ENCODE peak calls at places on chromosomes 2 and 18, in ten cellular contexts. One of them, this sample, is unnamed.

GRCh38 chr2:81894451-81894990 is 1590.0 kb upstream of the LRRTM1 start:
- DNase-seq in NCI-H1105 treated with DMSO at 0.1 percent for 48 hours: no peak
- DNase-seq in left lung: no peak
- DNase-seq in memory B cell: no peak
- DNase-seq in GM06990: no peak
- DNase-seq in skeletal muscle cell: no peak
- DNase-seq in stimulated activated CD4-positive, alpha-beta T cell treated with anti-CD3 and anti-CD28 coated beads, Interleukin-4, amount 100 ng/mL, for 48 hours: no peak
- DNase-seq in activated CD8-positive, alpha-beta memory T cell treated with anti-CD3 and anti-CD28 coated beads for 24 hours: no peak
- DNase-seq in activated T-helper 1 cell treated with Interleukin-2 at 50 U/mL for 16 hours: no peak
- DNase-seq in RCC 7860: peak; percentile 26
- DNase-seq in this sample: no peak

GRCh38 chr2:78839259-78839658 is 186.2 kb upstream of the REG3G start:
- DNase-seq in NCI-H1105 treated with DMSO at 0.1 percent for 48 hours: no peak
- DNase-seq in left lung: no peak
- DNase-seq in memory B cell: no peak
- DNase-seq in GM06990: no peak
- DNase-seq in skeletal muscle cell: no peak
- DNase-seq in stimulated activated CD4-positive, alpha-beta T cell treated with anti-CD3 and anti-CD28 coated beads, Interleukin-4, amount 100 ng/mL, for 48 hours: no peak
- DNase-seq in activated CD8-positive, alpha-beta memory T cell treated with anti-CD3 and anti-CD28 coated beads for 24 hours: no peak
- DNase-seq in activated T-helper 1 cell treated with Interleukin-2 at 50 U/mL for 16 hours: no peak
- DNase-seq in RCC 7860: no peak
- DNase-seq in this sample: no peak

GRCh38 chr18:79246309-79247108 is 149.2 kb upstream of the NFATC1 start:
- DNase-seq in NCI-H1105 treated with DMSO at 0.1 percent for 48 hours: no peak
- DNase-seq in left lung: peak; percentile 58
- DNase-seq in memory B cell: peak; percentile 64
- DNase-seq in GM06990: peak; percentile 82
- DNase-seq in skeletal muscle cell: peak; percentile 21
- DNase-seq in stimulated activated CD4-positive, alpha-beta T cell treated with anti-CD3 and anti-CD28 coated beads, Interleukin-4, amount 100 ng/mL, for 48 hours: peak; percentile 72
- DNase-seq in activated CD8-positive, alpha-beta memory T cell treated with anti-CD3 and anti-CD28 coated beads for 24 hours: peak; percentile 88
- DNase-seq in activated T-helper 1 cell treated with Interleukin-2 at 50 U/mL for 16 hours: peak; percentile 57
- DNase-seq in RCC 7860: peak; percentile 59
- DNase-seq in this sample: peak; percentile 65

GRCh38 chr2:121502781-121503180 is 27.9 kb upstream of the RNU4ATAC start:
- DNase-seq in NCI-H1105 treated with DMSO at 0.1 percent for 48 hours: no peak
- DNase-seq in left lung: no peak
- DNase-seq in memory B cell: no peak
- DNase-seq in GM06990: no peak
- DNase-seq in skeletal muscle cell: peak; percentile 43
- DNase-seq in stimulated activated CD4-positive, alpha-beta T cell treated with anti-CD3 and anti-CD28 coated beads, Interleukin-4, amount 100 ng/mL, for 48 hours: no peak
- DNase-seq in activated CD8-positive, alpha-beta memory T cell treated with anti-CD3 and anti-CD28 coated beads for 24 hours: no peak
- DNase-seq in activated T-helper 1 cell treated with Interleukin-2 at 50 U/mL for 16 hours: no peak
- DNase-seq in RCC 7860: no peak
- DNase-seq in this sample: no peak

GRCh38 chr2:105570326-105570725 is 171.5 kb upstream of the FHL2 start:
- DNase-seq in NCI-H1105 treated with DMSO at 0.1 percent for 48 hours: no peak
- DNase-seq in left lung: no peak
- DNase-seq in memory B cell: no peak
- DNase-seq in GM06990: no peak
- DNase-seq in skeletal muscle cell: no peak
- DNase-seq in stimulated activated CD4-positive, alpha-beta T cell treated with anti-CD3 and anti-CD28 coated beads, Interleukin-4, amount 100 ng/mL, for 48 hours: no peak
- DNase-seq in activated CD8-positive, alpha-beta memory T cell treated with anti-CD3 and anti-CD28 coated beads for 24 hours: peak; percentile 21
- DNase-seq in activated T-helper 1 cell treated with Interleukin-2 at 50 U/mL for 16 hours: no peak
- DNase-seq in RCC 7860: no peak
- DNase-seq in this sample: no peak

GRCh38 chr2:69767034-69767433 is 25.1 kb downstream of the ANXA4 start:
- DNase-seq in NCI-H1105 treated with DMSO at 0.1 percent for 48 hours: no peak
- DNase-seq in left lung: no peak
- DNase-seq in memory B cell: no peak
- DNase-seq in GM06990: no peak
- DNase-seq in skeletal muscle cell: peak; percentile 52
- DNase-seq in stimulated activated CD4-positive, alpha-beta T cell treated with anti-CD3 and anti-CD28 coated beads, Interleukin-4, amount 100 ng/mL, for 48 hours: no peak
- DNase-seq in activated CD8-positive, alpha-beta memory T cell treated with anti-CD3 and anti-CD28 coated beads for 24 hours: no peak
- DNase-seq in activated T-helper 1 cell treated with Interleukin-2 at 50 U/mL for 16 hours: no peak
- DNase-seq in RCC 7860: no peak
- DNase-seq in this sample: no peak

GRCh38 chr2:188746727-188747126 is 227.4 kb upstream of the COL3A1 start:
- DNase-seq in NCI-H1105 treated with DMSO at 0.1 percent for 48 hours: no peak
- DNase-seq in left lung: no peak
- DNase-seq in memory B cell: no peak
- DNase-seq in GM06990: no peak
- DNase-seq in skeletal muscle cell: peak; percentile 25
- DNase-seq in stimulated activated CD4-positive, alpha-beta T cell treated with anti-CD3 and anti-CD28 coated beads, Interleukin-4, amount 100 ng/mL, for 48 hours: no peak
- DNase-seq in activated CD8-positive, alpha-beta memory T cell treated with anti-CD3 and anti-CD28 coated beads for 24 hours: no peak
- DNase-seq in activated T-helper 1 cell treated with Interleukin-2 at 50 U/mL for 16 hours: no peak
- DNase-seq in RCC 7860: no peak
- DNase-seq in this sample: no peak

GRCh38 chr18:58453913-58454317 is 175.0 kb downstream of the ALPK2 start:
- DNase-seq in NCI-H1105 treated with DMSO at 0.1 percent for 48 hours: no peak
- DNase-seq in left lung: no peak
- DNase-seq in memory B cell: no peak
- DNase-seq in GM06990: no peak
- DNase-seq in skeletal muscle cell: no peak
- DNase-seq in stimulated activated CD4-positive, alpha-beta T cell treated with anti-CD3 and anti-CD28 coated beads, Interleukin-4, amount 100 ng/mL, for 48 hours: no peak
- DNase-seq in activated CD8-positive, alpha-beta memory T cell treated with anti-CD3 and anti-CD28 coated beads for 24 hours: no peak
- DNase-seq in activated T-helper 1 cell treated with Interleukin-2 at 50 U/mL for 16 hours: no peak
- DNase-seq in RCC 7860: no peak
- DNase-seq in this sample: no peak

GRCh38 chr2:232622563-232622962 is 10.8 kb upstream of the EFHD1 start:
- DNase-seq in NCI-H1105 treated with DMSO at 0.1 percent for 48 hours: no peak
- DNase-seq in left lung: no peak
- DNase-seq in memory B cell: no peak
- DNase-seq in GM06990: no peak
- DNase-seq in skeletal muscle cell: no peak
- DNase-seq in stimulated activated CD4-positive, alpha-beta T cell treated with anti-CD3 and anti-CD28 coated beads, Interleukin-4, amount 100 ng/mL, for 48 hours: no peak
- DNase-seq in activated CD8-positive, alpha-beta memory T cell treated with anti-CD3 and anti-CD28 coated beads for 24 hours: no peak
- DNase-seq in activated T-helper 1 cell treated with Interleukin-2 at 50 U/mL for 16 hours: no peak
- DNase-seq in RCC 7860: no peak
- DNase-seq in this sample: no peak